ENCODE peak calls at places on chromosomes 1 and 21, in five cellular contexts. One of them, this sample, is unnamed.

GRCh38 chr1:205805082-205805711 is 7.8 kb downstream of the SLC41A1 start:
- DNase-seq in HCT116: no peak
- DNase-seq in SK-N-SH: no peak
- DNase-seq in HepG2: no peak
- DNase-seq in K562: no peak
- DNase-seq in this sample: no peak

GRCh38 chr1:7752512-7753417 is 18.3 kb upstream of the VAMP3 start:
- DNase-seq in HCT116: peak
- DNase-seq in SK-N-SH: peak
- DNase-seq in HepG2: peak
- DNase-seq in K562: peak
- DNase-seq in this sample: no peak

GRCh38 chr1:99456536-99456935 is 189.4 kb upstream of the PALMD start:
- DNase-seq in HCT116: no peak
- DNase-seq in SK-N-SH: no peak
- DNase-seq in HepG2: no peak
- DNase-seq in K562: no peak
- DNase-seq in this sample: no peak

GRCh38 chr1:165114022-165114888 is 242.3 kb downstream of the LMX1A start:
- DNase-seq in HCT116: peak
- DNase-seq in SK-N-SH: peak
- DNase-seq in HepG2: peak
- DNase-seq in K562: peak
- DNase-seq in this sample: no peak

GRCh38 chr1:197180252-197180878 is 33.9 kb upstream of the ASPM start:
- DNase-seq in HCT116: no peak
- DNase-seq in SK-N-SH: peak
- DNase-seq in HepG2: peak
- DNase-seq in K562: peak
- DNase-seq in this sample: no peak

GRCh38 chr1:194102607-194103006 is 916.2 kb upstream of the B3GALT2 start:
- DNase-seq in HCT116: no peak
- DNase-seq in SK-N-SH: no peak
- DNase-seq in HepG2: peak
- DNase-seq in K562: no peak
- DNase-seq in this sample: no peak

GRCh38 chr21:15826147-15826780 is 96.5 kb downstream of the USP25 start:
- DNase-seq in HCT116: peak
- DNase-seq in SK-N-SH: peak
- DNase-seq in HepG2: peak
- DNase-seq in K562: peak
- DNase-seq in this sample: peak

GRCh38 chr1:174769961-174770549 is 229.7 kb upstream of the CACYBP start:
- DNase-seq in HCT116: peak
- DNase-seq in SK-N-SH: peak
- DNase-seq in HepG2: peak
- DNase-seq in K562: peak
- DNase-seq in this sample: peak

GRCh38 chr1:26711777-26712176 is 16.0 kb downstream of the ARID1A start:
- DNase-seq in HCT116: no peak
- DNase-seq in SK-N-SH: no peak
- DNase-seq in HepG2: no peak
- DNase-seq in K562: no peak
- DNase-seq in this sample: no peak

GRCh38 chr1:53608676-53609075 is 130.3 kb downstream of the GLIS1 start:
- DNase-seq in HCT116: no peak
- DNase-seq in SK-N-SH: no peak
- DNase-seq in HepG2: no peak
- DNase-seq in K562: no peak
- DNase-seq in this sample: no peak

GRCh38 chr1:3968851-3969250 is 68.8 kb upstream of the C1orf174 start:
- DNase-seq in HCT116: no peak
- DNase-seq in SK-N-SH: no peak
- DNase-seq in HepG2: no peak
- DNase-seq in K562: peak
- DNase-seq in this sample: no peak

GRCh38 chr1:27527223-27527856 is 37.4 kb upstream of the WASF2 start:
- DNase-seq in HCT116: no peak
- DNase-seq in SK-N-SH: peak
- DNase-seq in HepG2: no peak
- DNase-seq in K562: peak
- DNase-seq in this sample: no peak

GRCh38 chr1:158145173-158145719 is 35.4 kb upstream of the CD1D start:
- DNase-seq in HCT116: no peak
- DNase-seq in SK-N-SH: no peak
- DNase-seq in HepG2: no peak
- DNase-seq in K562: no peak
- DNase-seq in this sample: no peak

GRCh38 chr1:3743421-3743820 is 8.8 kb upstream of the CCDC27 start:
- DNase-seq in HCT116: no peak
- DNase-seq in SK-N-SH: no peak
- DNase-seq in HepG2: no peak
- DNase-seq in K562: no peak
- DNase-seq in this sample: no peak

GRCh38 chr1:51870603-51871350 is 7.8 kb downstream of the NRDC start:
- DNase-seq in HCT116: no peak
- DNase-seq in SK-N-SH: no peak
- DNase-seq in HepG2: no peak
- DNase-seq in K562: no peak
- DNase-seq in this sample: no peak

GRCh38 chr1:170805957-170806662 is 129.2 kb upstream of the MROH9 start:
- DNase-seq in HCT116: no peak
- DNase-seq in SK-N-SH: no peak
- DNase-seq in HepG2: no peak
- DNase-seq in K562: no peak
- DNase-seq in this sample: no peak

GRCh38 chr1:1876335-1876935 is 14.5 kb downstream of the GNB1 start:
- DNase-seq in HCT116: no peak
- DNase-seq in SK-N-SH: no peak
- DNase-seq in HepG2: no peak
- DNase-seq in K562: no peak
- DNase-seq in this sample: no peak

GRCh38 chr1:47656719-47657685 is 219.2 kb downstream of the FOXD2 start:
- DNase-seq in HCT116: no peak
- DNase-seq in SK-N-SH: no peak
- DNase-seq in HepG2: no peak
- DNase-seq in K562: no peak
- DNase-seq in this sample: no peak

GRCh38 chr1:207072241-207072640 is 16.4 kb upstream of the C4BPB start:
- DNase-seq in HCT116: no peak
- DNase-seq in SK-N-SH: no peak
- DNase-seq in HepG2: no peak
- DNase-seq in K562: no peak
- DNase-seq in this sample: no peak

GRCh38 chr1:226634611-226635246 is 86.2 kb downstream of the STUM start:
- DNase-seq in HCT116: no peak
- DNase-seq in SK-N-SH: no peak
- DNase-seq in HepG2: no peak
- DNase-seq in K562: no peak
- DNase-seq in this sample: no peak

GRCh38 chr1:182574156-182574555 is 14.9 kb downstream of the RNASEL start:
- DNase-seq in HCT116: no peak
- DNase-seq in SK-N-SH: no peak
- DNase-seq in HepG2: no peak
- DNase-seq in K562: no peak
- DNase-seq in this sample: no peak

GRCh38 chr1:51313961-51314777 is 16.2 kb downstream of the TTC39A start:
- DNase-seq in HCT116: no peak
- DNase-seq in SK-N-SH: no peak
- DNase-seq in HepG2: no peak
- DNase-seq in K562: no peak
- DNase-seq in this sample: no peak

GRCh38 chr1:230359992-230360391 is 66.1 kb downstream of the PGBD5 start:
- DNase-seq in HCT116: no peak
- DNase-seq in SK-N-SH: no peak
- DNase-seq in HepG2: no peak
- DNase-seq in K562: no peak
- DNase-seq in this sample: no peak

GRCh38 chr1:235650341-235651169 is 971 bp upstream of the GNG4 start:
- DNase-seq in HCT116: no peak
- DNase-seq in SK-N-SH: no peak
- DNase-seq in HepG2: peak
- DNase-seq in K562: no peak
- DNase-seq in this sample: no peak

DNA sequence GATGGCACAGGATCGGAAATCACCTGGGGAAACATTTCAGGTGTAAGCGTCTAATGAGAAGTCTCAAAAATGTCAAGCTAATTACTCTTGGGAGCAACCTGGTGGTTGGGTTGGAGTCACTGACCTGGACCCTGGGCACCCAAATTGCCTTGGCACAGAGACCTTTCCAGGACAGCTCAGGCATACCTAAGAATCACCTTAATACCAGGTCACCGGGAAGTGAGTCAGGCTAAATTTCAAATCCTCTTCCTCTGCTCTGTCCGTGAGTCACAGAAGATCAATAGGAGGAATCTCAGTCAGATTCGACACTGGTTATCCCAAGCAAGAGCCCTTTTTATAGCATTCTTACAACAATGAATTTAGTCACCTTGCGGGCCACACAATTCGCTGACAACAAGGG is 179.6 kb upstream of the CAMK1G start:
- DNase-seq in HCT116: peak
- DNase-seq in SK-N-SH: no peak
- DNase-seq in HepG2: no peak
- DNase-seq in K562: no peak
- DNase-seq in this sample: no peak
- TF ChIP-seq ZBTB33 in HCT116: no peak
- TF ChIP-seq ZBTB33 in SK-N-SH: no peak
- TF ChIP-seq ZBTB33 in HepG2: no peak
- TF ChIP-seq ZBTB33 in K562: no peak
- TF ChIP-seq ZBTB33 in this sample: no peak

DNA sequence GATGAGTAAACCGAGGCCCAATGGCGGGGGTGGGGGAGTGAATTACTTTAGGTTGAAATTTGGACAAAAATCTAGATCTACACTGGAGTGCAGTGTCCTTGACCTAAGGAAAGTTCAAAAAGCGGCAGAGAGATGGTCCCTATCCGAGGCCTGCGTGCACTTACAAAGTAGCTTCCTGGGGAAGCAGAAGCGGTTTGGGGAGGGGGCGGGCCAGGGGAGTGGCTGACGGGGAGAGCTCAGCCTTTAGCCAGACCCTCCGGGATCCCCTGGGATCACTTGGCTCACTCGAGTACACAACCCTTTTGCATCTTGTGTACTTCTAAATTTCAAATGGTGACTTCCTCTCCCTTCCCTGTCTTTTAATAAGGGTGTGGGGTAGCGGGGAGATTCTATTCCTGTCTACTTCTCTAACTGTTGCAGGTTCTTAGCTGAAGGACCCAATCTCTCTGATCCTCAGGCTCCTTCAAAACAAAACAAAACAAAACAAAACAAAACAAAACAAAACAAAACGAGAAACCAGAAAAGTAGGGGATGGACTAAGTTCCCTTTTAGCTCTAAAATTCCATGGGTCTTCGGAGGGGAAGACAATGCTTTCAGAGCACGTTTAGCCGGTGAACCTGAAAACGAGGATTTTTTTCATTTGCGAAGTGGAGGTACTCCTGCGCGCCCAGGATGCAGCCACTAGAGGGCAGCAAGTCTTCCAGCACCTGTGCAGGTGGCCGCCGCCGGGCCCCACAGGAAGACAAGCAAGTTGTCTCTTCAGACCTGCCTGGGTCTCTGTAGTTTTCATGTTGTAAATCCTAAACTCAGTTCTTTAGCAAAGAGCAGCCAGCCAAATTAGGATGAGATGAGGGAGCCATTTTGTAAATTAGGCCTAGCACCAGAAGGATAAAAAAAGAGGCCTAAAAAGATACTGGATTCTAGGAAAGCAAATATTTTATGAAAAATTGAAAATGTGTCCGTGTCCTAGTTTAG is 17.9 kb upstream of the SNX27 start:
- DNase-seq in HCT116: peak
- DNase-seq in SK-N-SH: peak
- DNase-seq in HepG2: peak
- DNase-seq in K562: peak
- DNase-seq in this sample: no peak
- TF ChIP-seq ZBTB33 in HCT116: no peak
- TF ChIP-seq ZBTB33 in SK-N-SH: no peak
- TF ChIP-seq ZBTB33 in HepG2: no peak
- TF ChIP-seq ZBTB33 in K562: no peak
- TF ChIP-seq ZBTB33 in this sample: no peak

DNA sequence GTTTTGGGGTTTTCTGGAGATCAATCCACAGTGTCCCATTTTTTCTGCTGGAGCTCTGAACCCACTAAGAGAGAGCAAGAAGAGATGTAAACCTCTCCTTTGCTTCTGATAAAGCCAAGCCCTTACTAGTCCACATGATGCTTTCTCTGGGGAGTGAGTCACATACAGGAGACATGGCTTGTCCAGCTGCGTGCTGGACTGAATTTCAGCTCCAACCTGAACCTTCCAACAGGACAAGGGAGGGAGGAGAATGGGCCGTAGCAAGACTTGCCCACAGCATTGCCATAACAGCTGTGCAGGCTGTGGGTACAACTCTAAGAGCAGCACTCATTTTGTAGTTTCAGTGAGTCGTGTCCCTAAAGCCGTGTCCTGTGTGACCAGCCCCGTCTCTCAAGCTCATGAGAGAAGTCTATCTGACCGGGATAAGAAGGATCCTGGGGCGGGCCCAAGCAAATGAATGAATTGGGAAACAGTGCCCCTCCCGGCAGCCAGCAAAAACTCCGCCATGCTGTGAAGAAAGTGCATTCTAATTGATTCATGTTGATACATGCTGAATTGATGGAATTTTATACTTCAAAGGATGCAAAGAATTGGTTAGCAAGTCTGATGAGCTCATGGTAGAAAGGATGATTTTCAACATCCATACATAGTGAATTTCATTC is 195.2 kb downstream of the GABPA start:
- DNase-seq in HCT116: no peak
- DNase-seq in SK-N-SH: no peak
- DNase-seq in HepG2: no peak
- DNase-seq in K562: peak
- DNase-seq in this sample: no peak
- TF ChIP-seq ZBTB33 in HCT116: no peak
- TF ChIP-seq ZBTB33 in SK-N-SH: no peak
- TF ChIP-seq ZBTB33 in HepG2: no peak
- TF ChIP-seq ZBTB33 in K562: no peak
- TF ChIP-seq ZBTB33 in this sample: no peak

DNA sequence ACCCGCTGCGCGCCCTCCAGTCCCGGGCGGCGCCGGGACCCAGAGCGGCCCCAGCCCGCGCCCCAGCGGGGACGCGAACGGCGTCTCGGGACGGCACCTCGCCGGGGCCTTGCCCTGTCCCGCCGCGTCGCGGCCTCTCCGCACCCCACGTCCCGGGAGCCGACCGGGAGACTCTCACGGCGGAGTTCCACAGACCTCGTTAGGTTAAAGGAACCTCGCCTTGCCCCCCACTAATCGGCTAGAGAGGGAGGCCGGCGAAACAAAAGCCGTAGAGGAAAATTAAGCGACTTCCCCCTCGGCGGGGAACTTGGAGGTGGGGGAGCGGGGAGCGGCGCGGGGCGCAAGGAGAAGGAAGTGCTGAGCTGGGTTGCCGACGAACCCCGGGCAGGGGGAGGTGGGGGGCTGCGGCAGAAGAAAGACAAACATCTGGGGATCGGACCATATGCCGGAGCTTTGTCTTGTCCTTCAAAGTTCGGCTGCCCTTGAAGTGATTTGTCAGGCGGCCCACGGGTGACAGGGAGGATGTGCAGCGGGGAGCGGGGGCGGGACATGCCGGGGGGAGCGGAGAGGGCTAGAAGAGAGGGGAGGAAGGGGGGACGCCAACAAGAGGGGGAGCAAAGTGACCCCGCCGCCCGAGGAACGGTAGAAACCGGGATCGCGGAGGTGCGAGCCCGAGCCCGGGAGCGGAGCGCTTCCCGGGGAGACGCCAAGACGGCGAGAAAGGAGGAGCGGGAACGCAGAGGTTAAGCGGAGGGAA is 120.0 kb upstream of the RRP15 start:
- DNase-seq in HCT116: no peak
- DNase-seq in SK-N-SH: peak
- DNase-seq in HepG2: no peak
- DNase-seq in K562: no peak
- DNase-seq in this sample: no peak
- TF ChIP-seq ZBTB33 in HCT116: no peak
- TF ChIP-seq ZBTB33 in SK-N-SH: no peak
- TF ChIP-seq ZBTB33 in HepG2: no peak
- TF ChIP-seq ZBTB33 in K562: no peak
- TF ChIP-seq ZBTB33 in this sample: no peak

This sample was measured in GM12878.